ENCODE peak calls at places on chromosomes 3 and 15, in four cellular contexts. D is endothelial cell, Y is OCI-LY7, X is stomach. H is an unnamed sample.

GRCh38 chr15:60162251-60162650 is 158.1 kb downstream of the FOXB1 start:
- DNase-seq in X (no peak), Y (no peak), D (no peak), H (no peak)

GRCh38 chr3:144553301-144553700 is 581.7 kb downstream of the DIPK2A start:
- DNase-seq in Y (no peak), X (no peak), D (no peak), H (no peak)

GRCh38 chr3:159859424-159859823 is 129.2 kb upstream of the IL12A start:
- DNase-seq in X (no peak), Y (no peak), D (no peak), H (no peak)

GRCh38 chr15:70248116-70249025 is 150.7 kb upstream of the TLE3 start:
- DNase-seq in D (peak), Y (no peak), X (no peak), H (no peak)

GRCh38 chr3:192819001-192819569 is 91.7 kb upstream of the FGF12 start:
- DNase-seq in D (no peak), X (no peak), Y (no peak), H (no peak)

GRCh38 chr15:41024141-41024540 is 70.9 kb downstream of the CHAC1 start:
- DNase-seq in X (no peak), Y (no peak), D (no peak), H (no peak)

GRCh38 chr3:29764603-29765254 is 483.9 kb downstream of the RBMS3 start:
- DNase-seq in Y (no peak), X (no peak), D (no peak), H (no peak)

GRCh38 chr3:55059027-55059629 is 131.3 kb upstream of the LRTM1 start:
- DNase-seq in D (no peak), X (no peak), Y (no peak), H (no peak)

GRCh38 chr15:76253851-76254440 is 57.3 kb downstream of the ETFA start:
- DNase-seq in X (no peak), Y (no peak), D (no peak), H (no peak)

GRCh38 chr15:88911766-88912118 is 1.4 kb downstream of the MFGE8 start:
- DNase-seq in Y (no peak), D (no peak), X (no peak), H (no peak)

GRCh38 chr15:100842756-100843730 is 36.6 kb upstream of the ALDH1A3 start:
- DNase-seq in Y (no peak), X (no peak), D (no peak), H (no peak)

GRCh38 chr3:188362405-188362831 is 208.5 kb downstream of the LPP start:
- DNase-seq in D (no peak), X (no peak), Y (no peak), H (no peak)

GRCh38 chr3:177448987-177449975 is 252.0 kb upstream of the TBL1XR1 start:
- DNase-seq in Y (no peak), X (no peak), D (no peak), H (no peak)

GRCh38 chr3:105906834-105907233 is 38.0 kb upstream of the CBLB start:
- DNase-seq in D (no peak), Y (no peak), X (no peak), H (no peak)

GRCh38 chr3:27659279-27660021 is 62.7 kb downstream of the EOMES start:
- DNase-seq in D (peak), Y (peak), X (peak), H (peak)

GRCh38 chr15:91049378-91050127 is 27.2 kb upstream of the VPS33B start:
- DNase-seq in D (peak), X (peak), Y (peak), H (no peak)

GRCh38 chr3:107524214-107525100 is 1.7 kb downstream of the BBX start:
- DNase-seq in D (peak), Y (peak), X (peak), H (peak)

GRCh38 chr15:99732268-99732641 is 982 bp downstream of the LYSMD4 start:
- DNase-seq in X (no peak), D (no peak), Y (no peak), H (no peak)

GRCh38 chr15:99727733-99728132 is 5.5 kb downstream of the LYSMD4 start:
- DNase-seq in Y (no peak), D (no peak), X (no peak), H (no peak)

GRCh38 chr15:99731336-99732267 is 1.6 kb downstream of the LYSMD4 start:
- DNase-seq in D (peak), X (peak), Y (no peak), H (no peak)

GRCh38 chr15:99729327-99729726 is 3.9 kb downstream of the LYSMD4 start:
- DNase-seq in X (no peak), Y (no peak), D (no peak), H (no peak)

GRCh38 chr15:99729920-99730319 is 3.3 kb downstream of the LYSMD4 start:
- DNase-seq in Y (peak), X (peak), D (peak), H (no peak)
- TF ChIP-seq CTCF in Y (peak), X (no peak), D (no peak), H (no peak)

DNA sequence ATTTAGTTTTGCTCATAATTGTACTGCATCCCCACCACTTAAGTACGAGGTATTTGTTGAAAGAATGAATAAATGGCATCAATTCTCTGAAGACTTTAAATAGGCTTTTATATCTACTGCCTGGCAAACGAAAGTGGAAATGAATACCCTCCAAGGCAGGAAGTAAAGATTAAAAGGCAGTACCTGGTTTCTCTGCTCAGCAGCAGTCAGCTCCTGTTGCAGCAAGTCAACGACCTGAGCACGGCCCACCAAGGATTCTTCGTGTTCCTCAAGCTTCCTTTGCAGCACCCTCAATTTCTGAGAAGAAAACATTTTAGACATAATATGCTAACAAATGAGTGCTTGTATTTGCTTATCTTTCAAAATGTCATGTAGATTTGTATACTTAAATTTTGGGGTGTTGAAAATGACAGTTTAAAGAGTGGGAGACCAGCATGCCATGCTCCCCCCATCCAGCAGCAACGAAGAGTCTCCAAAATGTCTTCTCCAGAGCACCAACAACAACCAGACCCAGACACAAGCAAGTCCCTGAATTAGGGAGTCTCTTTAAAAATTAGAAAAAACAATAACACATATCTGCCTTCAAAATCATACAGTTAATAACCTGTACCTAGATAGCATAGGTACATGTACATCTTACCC is 31.2 kb downstream of the GOLGB1 start:
- DNase-seq in Y (no peak), D (no peak), X (no peak), H (no peak)
- TF ChIP-seq CTCF in Y (no peak), D (no peak), X (no peak), H (no peak)

GRCh38 chr3:147380996-147381376 is 25.4 kb downstream of the ZIC4 start:
- DNase-seq in Y (no peak), D (no peak), X (no peak), H (no peak)

GRCh38 chr3:147385059-147386012 is 21.0 kb downstream of the ZIC4 start:
- DNase-seq in X (no peak), Y (no peak), D (no peak), H (no peak)

GRCh38 chr3:147381610-147382009 is 24.7 kb downstream of the ZIC4 start:
- DNase-seq in D (no peak), Y (no peak), X (no peak), H (no peak)

GRCh38 chr3:147384210-147385058 is 21.9 kb downstream of the ZIC4 start:
- DNase-seq in Y (no peak), X (no peak), D (peak), H (no peak)

DNA sequence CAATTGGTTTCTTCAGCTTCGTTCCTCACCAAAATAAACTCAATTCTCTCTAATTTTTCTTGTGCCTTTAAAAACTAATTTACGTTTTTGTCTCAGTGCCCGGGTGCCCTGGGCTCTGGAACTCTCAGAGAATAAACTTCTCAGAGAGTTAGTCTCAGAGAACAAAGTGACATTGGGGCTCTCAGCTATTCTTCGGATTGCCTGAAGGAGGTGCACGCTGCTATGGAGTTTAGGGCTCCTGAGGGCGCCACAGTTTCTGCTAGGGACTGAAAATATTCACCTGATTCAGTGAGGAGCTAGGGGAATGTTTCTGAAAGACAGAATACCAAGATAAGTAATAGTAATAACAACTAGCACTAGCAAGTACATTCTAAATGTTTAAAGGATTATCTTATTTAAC is 22.7 kb downstream of the ZIC4 start:
- DNase-seq in X (no peak), Y (no peak), D (no peak), H (no peak)
- TF ChIP-seq CTCF in X (no peak), Y (peak), D (peak), H (no peak)

DNA sequence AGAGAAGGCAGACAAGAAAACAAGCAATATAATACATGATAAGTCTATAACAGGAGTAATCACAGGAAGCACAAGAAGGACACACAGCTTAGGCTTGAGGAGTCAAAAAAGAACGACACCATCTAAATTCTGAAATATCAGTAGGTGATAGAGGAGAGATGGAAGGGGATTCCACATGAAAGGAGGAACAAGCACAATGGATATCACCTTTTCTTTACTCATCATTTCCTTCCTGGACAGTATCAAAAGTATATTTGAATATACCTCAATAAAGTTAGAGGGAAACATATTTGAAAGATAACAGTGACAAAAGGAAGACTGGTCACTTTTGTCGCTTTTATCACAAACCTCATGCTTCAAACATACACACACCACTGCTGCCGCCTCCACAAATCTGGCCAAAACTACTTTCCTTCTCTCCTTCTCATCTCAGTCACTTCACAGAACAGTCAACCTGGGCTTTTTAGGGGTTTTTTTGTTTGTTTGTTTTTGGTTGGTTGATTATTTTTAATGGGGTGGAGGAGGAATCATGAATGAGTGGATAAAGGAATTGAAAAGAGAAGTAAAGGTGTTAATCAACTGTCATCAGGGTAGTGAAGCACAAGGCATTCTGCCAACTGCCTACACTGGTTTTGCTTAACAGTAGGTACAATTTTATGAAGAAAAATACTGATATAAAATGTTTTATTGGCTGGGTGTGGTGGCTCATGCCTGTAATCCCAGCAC is 18.5 kb downstream of the DENND4A start:
- DNase-seq in Y (peak), X (no peak), D (no peak), H (no peak)
- TF ChIP-seq CTCF in Y (no peak), X (no peak), D (no peak), H (no peak)

DNA sequence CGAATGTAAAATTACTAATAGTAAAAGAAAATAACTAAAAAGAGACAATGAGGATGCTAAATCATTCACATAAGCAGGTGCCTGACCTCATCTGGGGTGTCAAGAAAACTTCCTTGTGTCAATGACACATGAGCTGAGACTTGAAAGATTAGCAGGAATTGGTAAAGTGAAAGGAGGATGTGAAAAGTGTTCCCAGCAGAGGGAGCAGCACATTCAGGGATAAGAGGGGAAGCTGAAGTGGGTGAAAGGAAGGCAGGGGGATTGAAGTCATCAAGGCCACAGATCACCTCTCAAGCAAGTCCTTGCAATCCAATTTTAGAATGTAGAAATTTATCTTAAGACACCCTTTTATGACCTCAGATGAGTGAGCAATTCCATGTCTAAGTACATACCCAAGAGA is 60.2 kb upstream of the ACP3 start:
- DNase-seq in X (peak), D (peak), Y (peak), H (no peak)
- TF ChIP-seq CTCF in X (peak), D (no peak), Y (peak), H (no peak)

GRCh38 chr15:68517285-68517711 is 61.5 kb upstream of the CORO2B start:
- DNase-seq in D (no peak), X (no peak), Y (no peak), H (no peak)
- TF ChIP-seq CTCF in D (no peak), X (no peak), Y (no peak), H (no peak)

GRCh38 chr3:8938021-8938420 is 25.3 kb downstream of the RAD18 start:
- DNase-seq in Y (peak), X (no peak), D (no peak), H (no peak)
- TF ChIP-seq CTCF in Y (peak), X (no peak), D (peak), H (peak)

DNA sequence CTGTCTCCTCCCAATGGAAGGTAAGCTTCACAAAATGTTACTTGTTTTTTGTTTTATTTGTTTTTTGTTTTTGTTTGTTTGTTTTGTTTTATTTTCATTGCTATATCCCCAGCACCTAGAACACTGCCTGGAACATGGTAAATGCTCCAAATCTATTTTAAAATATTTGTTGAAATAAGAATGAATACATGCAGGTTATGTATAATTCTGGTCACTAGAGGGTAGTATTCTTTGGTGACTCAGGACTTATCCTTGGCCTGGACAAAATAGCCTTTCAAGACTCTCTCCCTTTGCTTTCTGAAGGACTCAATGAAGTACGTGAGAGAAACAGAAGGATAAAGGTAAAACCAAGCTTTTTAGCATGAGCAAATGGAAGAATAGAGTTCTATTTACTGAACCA is 46.9 kb upstream of the PPP2R3A start:
- DNase-seq in Y (no peak), X (no peak), D (no peak), H (no peak)
- TF ChIP-seq CTCF in Y (peak), X (peak), D (peak), H (no peak)

GRCh38 chr15:85607842-85608241 is 186.9 kb downstream of the KLHL25 start:
- DNase-seq in D (no peak), Y (no peak), X (no peak), H (no peak)
- TF ChIP-seq CTCF in D (no peak), Y (no peak), X (no peak), H (no peak)

DNA sequence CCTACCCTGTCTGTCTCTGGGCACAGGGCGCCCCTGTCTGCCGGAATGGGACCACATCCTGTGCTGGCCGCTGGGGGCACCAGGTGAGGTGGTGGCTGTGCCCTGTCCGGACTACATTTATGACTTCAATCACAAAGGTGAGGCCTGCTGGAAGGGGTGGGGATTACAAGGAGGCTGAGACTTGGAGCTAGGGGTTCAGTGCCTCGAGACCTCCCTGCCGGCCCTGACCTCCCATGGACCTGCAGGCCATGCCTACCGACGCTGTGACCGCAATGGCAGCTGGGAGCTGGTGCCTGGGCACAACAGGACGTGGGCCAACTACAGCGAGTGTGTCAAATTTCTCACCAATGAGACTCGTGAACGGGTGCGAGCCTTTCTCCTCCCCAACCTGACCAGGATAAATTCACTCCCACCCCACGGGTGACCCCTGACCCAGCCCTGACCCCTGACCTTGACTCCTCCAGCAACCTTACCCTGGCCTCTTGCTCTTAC is 20.4 kb downstream of the PTH1R start:
- DNase-seq in Y (no peak), D (no peak), X (no peak), H (no peak)
- TF ChIP-seq CTCF in Y (no peak), D (no peak), X (no peak), H (no peak)

H was measured in natural killer cell.